ENCODE peak calls at places on chromosome 9, in four cellular contexts. One of them, this sample, is unnamed.

GRCh38 chr9:112188884-112189283 is 13.8 kb upstream of the SUSD1 start:
- DNase-seq in WTC11: no peak
- DNase-seq in HepG2: no peak
- DNase-seq in GM12878: no peak
- DNase-seq in this sample: no peak

GRCh38 chr9:91771027-91771426 is 179.0 kb downstream of the ROR2 start:
- DNase-seq in WTC11: peak
- DNase-seq in HepG2: no peak
- DNase-seq in GM12878: no peak
- DNase-seq in this sample: no peak

GRCh38 chr9:5375790-5376477 is 36.3 kb upstream of the RLN1 start:
- DNase-seq in WTC11: no peak
- DNase-seq in HepG2: no peak
- DNase-seq in GM12878: no peak
- DNase-seq in this sample: no peak

GRCh38 chr9:93686127-93686879 is 109.9 kb downstream of the PHF2 start:
- DNase-seq in HepG2: no peak
- DNase-seq in WTC11: no peak
- DNase-seq in GM12878: no peak
- DNase-seq in this sample: no peak

GRCh38 chr9:113579270-113580040 is 115.9 kb downstream of the RGS3 start:
- DNase-seq in WTC11: no peak
- DNase-seq in HepG2: no peak
- DNase-seq in GM12878: no peak
- DNase-seq in this sample: no peak

GRCh38 chr9:136089697-136090045 is 5.4 kb downstream of the NACC2 start:
- DNase-seq in HepG2: no peak
- DNase-seq in GM12878: no peak
- DNase-seq in WTC11: no peak
- DNase-seq in this sample: no peak

GRCh38 chr9:129989740-129990139 is 53.2 kb downstream of the FNBP1 start:
- DNase-seq in HepG2: no peak
- DNase-seq in GM12878: no peak
- DNase-seq in WTC11: no peak
- DNase-seq in this sample: no peak

GRCh38 chr9:111805841-111806241 is 11.1 kb upstream of the SHOC1 start:
- DNase-seq in WTC11: no peak
- DNase-seq in GM12878: no peak
- DNase-seq in HepG2: no peak
- DNase-seq in this sample: no peak

GRCh38 chr9:108889649-108890067 is 27.6 kb downstream of the ACTL7A start:
- DNase-seq in HepG2: peak
- DNase-seq in WTC11: no peak
- DNase-seq in GM12878: no peak
- DNase-seq in this sample: peak

GRCh38 chr9:1978941-1979340 is 36.2 kb upstream of the SMARCA2 start:
- DNase-seq in GM12878: no peak
- DNase-seq in HepG2: peak
- DNase-seq in WTC11: no peak
- DNase-seq in this sample: no peak

GRCh38 chr9:92247981-92248380 is 45.5 kb downstream of the IARS1 start:
- DNase-seq in HepG2: peak
- DNase-seq in WTC11: no peak
- DNase-seq in GM12878: no peak
- DNase-seq in this sample: no peak

GRCh38 chr9:130106860-130107848 is 53.4 kb downstream of the GPR107 start:
- DNase-seq in HepG2: peak
- DNase-seq in GM12878: no peak
- DNase-seq in WTC11: peak
- DNase-seq in this sample: peak

GRCh38 chr9:110257097-110257955 is 1.0 kb upstream of the TXN start:
- DNase-seq in HepG2: peak
- DNase-seq in GM12878: no peak
- DNase-seq in WTC11: no peak
- DNase-seq in this sample: peak

GRCh38 chr9:7570107-7570720 is 229.4 kb downstream of the DMAC1 start:
- DNase-seq in WTC11: peak
- DNase-seq in HepG2: peak
- DNase-seq in GM12878: peak
- DNase-seq in this sample: peak

GRCh38 chr9:92564982-92565381 is 29.2 kb upstream of the ECM2 start:
- DNase-seq in GM12878: no peak
- DNase-seq in HepG2: no peak
- DNase-seq in WTC11: no peak
- DNase-seq in this sample: no peak

GRCh38 chr9:86700601-86701000 is 246.7 kb downstream of the GAS1 start:
- DNase-seq in WTC11: no peak
- DNase-seq in HepG2: no peak
- DNase-seq in GM12878: no peak
- DNase-seq in this sample: no peak

GRCh38 chr9:134666801-134667200 is 25.2 kb downstream of the COL5A1 start:
- DNase-seq in GM12878: no peak
- DNase-seq in WTC11: no peak
- DNase-seq in HepG2: no peak
- DNase-seq in this sample: no peak

GRCh38 chr9:122848256-122848943 is 20.0 kb upstream of the PDCL start:
- DNase-seq in GM12878: no peak
- DNase-seq in WTC11: no peak
- DNase-seq in HepG2: no peak
- DNase-seq in this sample: no peak

GRCh38 chr9:69121155-69122085 is 52.7 kb upstream of the TJP2 start:
- DNase-seq in WTC11: peak
- DNase-seq in GM12878: no peak
- DNase-seq in HepG2: peak
- DNase-seq in this sample: no peak

GRCh38 chr9:69120380-69121154 is 53.5 kb upstream of the TJP2 start:
- DNase-seq in GM12878: no peak
- DNase-seq in WTC11: peak
- DNase-seq in HepG2: peak
- DNase-seq in this sample: no peak

GRCh38 chr9:69118656-69119055 is 55.4 kb upstream of the TJP2 start:
- DNase-seq in WTC11: no peak
- DNase-seq in GM12878: no peak
- DNase-seq in HepG2: no peak
- DNase-seq in this sample: no peak

GRCh38 chr9:69122086-69122390 is 52.0 kb upstream of the TJP2 start:
- DNase-seq in GM12878: no peak
- DNase-seq in HepG2: peak
- DNase-seq in WTC11: peak
- DNase-seq in this sample: no peak

DNA sequence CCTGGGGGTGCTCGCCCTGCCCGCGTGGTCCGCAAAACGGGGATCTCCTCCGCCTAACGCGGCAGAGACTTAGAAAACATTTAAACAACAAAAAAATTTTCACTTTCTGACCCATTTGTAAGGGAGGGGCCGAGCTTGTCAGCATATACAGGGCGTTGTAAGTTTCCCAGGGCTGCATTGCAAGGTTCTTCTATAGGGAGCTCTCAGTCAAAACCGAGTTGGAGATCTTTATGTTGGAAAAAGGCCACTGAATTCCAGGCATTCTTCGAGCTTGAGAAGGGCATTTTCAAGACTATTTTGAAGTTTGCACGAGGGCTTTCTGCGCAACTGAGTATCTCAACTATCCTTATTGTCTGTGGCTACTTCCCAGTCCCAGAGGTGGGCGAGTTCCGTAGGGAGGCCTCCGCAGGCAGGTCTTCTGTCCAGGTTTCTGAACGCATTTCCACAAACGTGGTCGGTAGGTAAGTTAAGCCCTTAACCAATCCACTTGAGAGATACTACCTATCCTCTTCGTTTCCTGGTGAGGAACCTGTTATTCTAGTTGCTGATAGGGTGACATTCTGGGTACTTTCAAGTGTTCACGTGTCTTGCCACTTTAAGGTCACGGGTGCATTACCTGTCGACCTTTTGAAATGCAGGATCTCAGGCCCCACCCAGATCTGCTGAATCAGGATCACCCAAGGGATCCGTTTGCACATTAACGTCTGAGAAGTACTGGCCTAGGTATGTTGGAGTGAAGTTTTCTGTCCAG is 51.5 kb upstream of the TJP2 start:
- DNase-seq in WTC11: no peak
- DNase-seq in GM12878: no peak
- DNase-seq in HepG2: peak
- DNase-seq in this sample: no peak
- TF ChIP-seq CBFB in WTC11: no peak
- TF ChIP-seq CBFB in GM12878: no peak
- TF ChIP-seq CBFB in HepG2: no peak
- TF ChIP-seq CBFB in this sample: no peak

GRCh38 chr9:131617611-131618010 is 72.3 kb downstream of the PRRT1B start:
- DNase-seq in GM12878: no peak
- DNase-seq in HepG2: no peak
- DNase-seq in WTC11: no peak
- DNase-seq in this sample: no peak

GRCh38 chr9:131618071-131618479 is 72.8 kb downstream of the PRRT1B start:
- DNase-seq in HepG2: peak
- DNase-seq in WTC11: no peak
- DNase-seq in GM12878: no peak
- DNase-seq in this sample: peak

GRCh38 chr9:131619680-131620079 is 74.4 kb downstream of the PRRT1B start:
- DNase-seq in HepG2: no peak
- DNase-seq in GM12878: no peak
- DNase-seq in WTC11: no peak
- DNase-seq in this sample: no peak

GRCh38 chr9:131618785-131619184 is 73.5 kb downstream of the PRRT1B start:
- DNase-seq in WTC11: no peak
- DNase-seq in HepG2: no peak
- DNase-seq in GM12878: no peak
- DNase-seq in this sample: no peak

GRCh38 chr9:131616983-131617604 is 71.8 kb downstream of the PRRT1B start:
- DNase-seq in GM12878: no peak
- DNase-seq in WTC11: no peak
- DNase-seq in HepG2: peak
- DNase-seq in this sample: no peak
- TF ChIP-seq CBFB in GM12878: no peak
- TF ChIP-seq CBFB in WTC11: no peak
- TF ChIP-seq CBFB in HepG2: no peak
- TF ChIP-seq CBFB in this sample: no peak

DNA sequence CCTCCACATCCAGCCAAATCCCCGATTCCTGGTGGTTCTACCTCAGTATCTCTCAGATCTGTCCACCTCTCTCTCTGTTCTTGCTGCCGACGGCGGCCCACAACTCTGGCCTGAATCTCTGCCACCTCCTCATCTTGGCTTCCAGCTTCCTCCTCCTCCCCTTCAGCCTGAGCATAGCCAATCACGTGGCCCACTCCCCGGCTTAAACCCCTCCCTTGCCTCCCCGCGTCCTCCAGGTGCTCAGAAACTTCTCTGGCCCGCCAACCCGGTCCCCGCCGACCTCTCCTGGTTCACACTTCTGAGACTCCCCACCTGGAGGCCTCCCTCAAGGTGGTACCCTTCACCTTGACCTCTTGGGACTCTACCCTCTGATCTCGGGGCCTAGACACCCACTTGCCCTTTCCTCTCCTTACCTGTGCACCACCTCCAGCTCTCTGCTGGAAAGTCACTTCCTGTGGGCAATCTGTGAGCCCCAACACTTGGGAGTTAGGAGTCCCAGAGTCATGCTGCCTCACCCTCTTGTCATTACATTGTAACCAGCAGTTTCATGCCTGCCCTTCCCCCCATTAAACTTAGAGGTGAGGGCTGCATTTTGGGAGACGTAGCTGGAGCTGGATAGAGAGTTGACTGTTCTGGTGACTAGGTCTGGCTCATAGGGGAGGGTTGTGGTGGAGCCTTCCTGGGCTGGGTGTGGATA is 4.5 kb upstream of the SET start:
- DNase-seq in GM12878: peak
- DNase-seq in WTC11: peak
- DNase-seq in HepG2: peak
- DNase-seq in this sample: peak
- TF ChIP-seq CBFB in GM12878: peak
- TF ChIP-seq CBFB in WTC11: no peak
- TF ChIP-seq CBFB in HepG2: no peak
- TF ChIP-seq CBFB in this sample: no peak

DNA sequence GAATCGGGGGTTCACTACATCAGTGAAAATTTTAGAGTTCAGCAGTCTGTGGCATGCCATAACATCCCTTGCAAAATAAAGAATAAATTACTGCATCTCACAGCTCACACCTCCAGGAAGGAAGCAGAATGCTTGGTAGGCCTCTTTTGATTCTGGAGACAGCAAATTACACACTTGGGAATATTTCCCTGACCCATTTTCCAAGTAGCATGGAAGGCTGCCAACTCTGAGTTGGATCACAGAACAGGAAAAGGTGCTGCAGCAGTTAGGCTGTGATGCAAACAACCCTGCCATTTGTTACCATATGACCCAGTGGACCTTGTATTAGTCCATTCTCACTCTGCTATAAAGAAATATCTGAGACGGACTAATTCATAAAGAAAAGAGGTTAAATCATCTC is 293.5 kb downstream of the ASTN2 start:
- DNase-seq in WTC11: no peak
- DNase-seq in HepG2: no peak
- DNase-seq in GM12878: no peak
- DNase-seq in this sample: no peak
- TF ChIP-seq CBFB in WTC11: no peak
- TF ChIP-seq CBFB in HepG2: no peak
- TF ChIP-seq CBFB in GM12878: no peak
- TF ChIP-seq CBFB in this sample: no peak